ENCODE peak calls at places on chromosome 11, in four cellular contexts. J is naive thymus-derived CD4-positive, alpha-beta T cell; T is gastroesophageal sphincter; Q is SK-N-SH treated with all-trans-retinoic acid at 6 μM for 48 hours. Z is an unnamed sample.

GRCh38 chr11:61580292-61580888 is 486 bp downstream of the SYT7 start:
- ATAC-seq in J (peak; percentile 0), T (peak; percentile 1), Q (no peak), Z (no peak)

GRCh38 chr11:65428578-65429068 is 6.0 kb downstream of the NEAT1 start:
- ATAC-seq in J (no peak), T (no peak), Q (peak; percentile 3), Z (peak; percentile 3)

GRCh38 chr11:60785806-60786361 is 751 bp downstream of the MS4A10 start:
- ATAC-seq in J (no peak), T (no peak), Q (no peak), Z (no peak)

GRCh38 chr11:31233425-31233824 is 136.1 kb downstream of the DCDC1 start:
- ATAC-seq in J (no peak), T (no peak), Q (peak; percentile 51), Z (no peak)

GRCh38 chr11:28674432-28675076 is 566.4 kb downstream of the METTL15 start:
- ATAC-seq in J (no peak), T (no peak), Q (peak; percentile 98), Z (peak; percentile 96)

GRCh38 chr11:111737877-111738205 is 28.3 kb downstream of the PPP2R1B start:
- ATAC-seq in J (no peak), T (no peak), Q (no peak), Z (no peak)

GRCh38 chr11:39174228-39174627 is 2285.2 kb downstream of the LRRC4C start:
- ATAC-seq in J (no peak), T (no peak), Q (no peak), Z (no peak)

GRCh38 chr11:34149274-34149673 is 43.8 kb downstream of the NAT10 start:
- ATAC-seq in J (no peak), T (no peak), Q (no peak), Z (no peak)

GRCh38 chr11:130337281-130338089 is 22.8 kb upstream of the ZBTB44 start:
- ATAC-seq in J (no peak), T (no peak), Q (no peak), Z (no peak)